ENCODE peak calls at places on chromosomes 11 and 22, in ten cellular contexts. C is foreskin fibroblast; I is upper lobe of left lung; T is activated CD4-positive, alpha-beta T cell treated with anti-CD3 and anti-CD28 coated beads, Interleukin-2, amount 50 U/mL, for 48 hours; P is GM12891; N is glutamatergic neuron; O is mammary epithelial cell; W is stimulated activated CD4-positive, alpha-beta T cell treated with anti-CD3 and anti-CD28 coated beads, TNF-alpha, amount 100 ng/mL, for 24 hours; J is activated T-cell treated with anti-CD3 and anti-CD28 coated beads for 1 hour; L is cardiac muscle cell. Q is an unnamed sample.

GRCh38 chr11:2107941-2108630 is 31.1 kb downstream of the IGF2 start:
- DNase-seq in C (no peak), I (no peak), T (no peak), P (no peak), N (no peak), O (no peak), W (no peak), J (no peak), L (no peak), Q (no peak)

GRCh38 chr11:16603890-16604783 is 134.3 kb upstream of the C11orf58 start:
- DNase-seq in C (no peak), I (peak), T (no peak), P (no peak), N (peak), O (peak), W (no peak), J (no peak), L (peak), Q (no peak)

GRCh38 chr11:73518195-73518594 is 79.7 kb downstream of the FAM168A start:
- DNase-seq in C (no peak), I (no peak), T (no peak), P (no peak), N (no peak), O (no peak), W (no peak), J (no peak), L (no peak), Q (no peak)

GRCh38 chr11:121117753-121118152 is 16.7 kb downstream of the TECTA start:
- DNase-seq in C (no peak), I (no peak), T (no peak), P (no peak), N (no peak), O (no peak), W (no peak), J (no peak), L (no peak), Q (no peak)

GRCh38 chr11:86288776-86289507 is 13.1 kb upstream of the HIKESHI start:
- DNase-seq in C (peak), I (no peak), T (peak), P (no peak), N (no peak), O (no peak), W (no peak), J (no peak), L (no peak), Q (no peak)

GRCh38 chr11:116703421-116703820 is 69.4 kb downstream of the BUD13 start:
- DNase-seq in C (no peak), I (no peak), T (no peak), P (no peak), N (peak), O (no peak), W (no peak), J (no peak), L (peak), Q (no peak)

GRCh38 chr22:25364281-25364680 is 144.8 kb downstream of the CRYBB2 start:
- DNase-seq in C (no peak), I (no peak), T (no peak), P (no peak), N (peak), O (no peak), W (no peak), J (no peak), L (no peak), Q (no peak)

GRCh38 chr11:66707486-66707885 is 21.5 kb downstream of the SPTBN2 start:
- DNase-seq in C (no peak), I (peak), T (no peak), P (no peak), N (no peak), O (no peak), W (no peak), J (no peak), L (no peak), Q (no peak)

GRCh38 chr22:36950797-36951590 is 37.6 kb downstream of the CSF2RB start:
- DNase-seq in C (no peak), I (no peak), T (no peak), P (no peak), N (no peak), O (no peak), W (no peak), J (no peak), L (no peak), Q (no peak)

Q was measured in stimulated activated effector memory CD8-positive, alpha-beta T cell treated with anti-CD3 and anti-CD28 coated beads, Interleukin-12 subunit alpha, Interleukin-12 subunit beta, amount 100 ng/mL, for 72 hours.